ENCODE peak calls at places on chromosomes 12 and 14, in nine cellular contexts. P is endothelial cell of umbilical vein, E is HCT116, S is A549, H is heart left ventricle, X is breast epithelium, N is Peyer's patch, Q is IMR-90, C is esophagus squamous epithelium. R is an unnamed sample. For H3K4me1, the result is how much of the 10 kb centered on the place peaks cover.

GRCh38 chr14:24171422-24172260 is at the start of gene REC8:
- DNase-seq in H (peak), Q (no peak), C (no peak), S (no peak), P (peak), E (no peak), X (no peak), N (peak), R (peak)

GRCh38 chr14:67510836-67511235 is 22.3 kb upstream of the PLEKHH1 start:
- DNase-seq in Q (no peak), E (no peak), H (no peak), X (no peak), S (no peak), N (no peak), C (no peak), P (no peak), R (peak)

GRCh38 chr12:77979597-77980250 is 149.0 kb downstream of the NAV3 start:
- DNase-seq in X (no peak), S (no peak), N (no peak), E (no peak), P (no peak), Q (peak), H (no peak), C (no peak), R (no peak)

GRCh38 chr14:54256156-54256555 is 140.7 kb upstream of the CDKN3 start:
- DNase-seq in N (no peak), S (no peak), P (no peak), E (no peak), C (no peak), X (no peak), H (no peak), Q (no peak), R (no peak)

GRCh38 chr12:108907861-108908302 is 28.0 kb downstream of the DAO start:
- DNase-seq in C (no peak), X (no peak), E (no peak), P (no peak), H (peak), N (no peak), S (peak), Q (no peak), R (peak)

GRCh38 chr12:98741615-98742265 is 96.7 kb downstream of the APAF1 start:
- DNase-seq in C (no peak), S (no peak), E (no peak), N (no peak), Q (peak), P (no peak), H (no peak), X (no peak), R (no peak)

GRCh38 chr12:27549231-27549800 is 25.3 kb downstream of the PPFIBP1 start:
- DNase-seq in X (no peak), P (peak), C (no peak), N (no peak), E (peak), H (no peak), Q (peak), S (peak), R (no peak)

GRCh38 chr14:104879201-104879982 is 14.3 kb downstream of the CEP170B start:
- DNase-seq in S (no peak), X (no peak), P (no peak), N (no peak), H (no peak), Q (no peak), C (no peak), E (no peak), R (no peak)

GRCh38 chr12:89073027-89073398 is 279.3 kb downstream of the DUSP6 start:
- DNase-seq in Q (peak), X (no peak), E (no peak), C (no peak), P (peak), N (no peak), H (no peak), S (no peak), R (no peak)

GRCh38 chr12:126883737-126884136 is 1383.2 kb upstream of the TMEM132C start:
- DNase-seq in N (no peak), C (no peak), S (no peak), H (peak), P (no peak), Q (no peak), X (no peak), E (no peak), R (no peak)

GRCh38 chr14:52703225-52703624 is 3.8 kb upstream of the PSMC6 start:
- DNase-seq in N (no peak), X (no peak), E (no peak), H (no peak), C (no peak), P (peak), Q (peak), S (no peak), R (peak)

GRCh38 chr12:42798811-42799438 is 209.4 kb upstream of the PRICKLE1 start:
- DNase-seq in C (no peak), X (no peak), S (no peak), N (no peak), P (no peak), Q (peak), E (no peak), H (no peak), R (no peak)

GRCh38 chr12:122865268-122866231 is 30.3 kb downstream of the HIP1R start:
- DNase-seq in C (no peak), H (peak), Q (no peak), E (peak), S (peak), P (peak), N (peak), X (peak), R (no peak)

GRCh38 chr12:79834712-79835376 is 100.1 kb downstream of the PPP1R12A start:
- DNase-seq in S (no peak), Q (no peak), H (no peak), X (no peak), P (no peak), N (no peak), E (no peak), C (no peak), R (no peak)

GRCh38 chr14:74257988-74258704 is 18.9 kb downstream of the VSX2 start:
- DNase-seq in E (no peak), X (no peak), S (no peak), C (no peak), Q (no peak), N (no peak), P (no peak), H (no peak), R (no peak)
- TF ChIP-seq CTCF in E (no peak), X (no peak), S (no peak), C (no peak), Q (no peak), N (no peak), P (no peak), H (no peak), R (no peak)

DNA sequence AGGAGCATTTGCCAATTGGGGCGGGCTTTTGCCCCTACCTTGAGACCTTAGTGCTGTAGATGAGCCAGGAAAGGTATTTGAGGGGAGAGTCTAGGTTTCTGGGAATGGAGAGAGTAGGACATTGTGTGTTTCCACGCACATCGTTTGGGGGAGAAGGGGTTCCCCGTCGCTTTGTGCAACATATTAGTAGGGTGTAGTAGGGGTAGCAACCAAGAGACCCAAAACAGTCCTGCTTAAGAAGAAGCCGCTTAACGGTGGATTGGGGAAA is 696 bp upstream of the PTGES3 start:
- DNase-seq in E (no peak), C (no peak), H (no peak), N (no peak), P (no peak), Q (no peak), S (peak), X (no peak), R (no peak)
- H3K4me1 ChIP-seq in E (under half), C (under half), H (under half), N (under half), P (under half), Q (under half), S (under half), X (under half), R (under half)

GRCh38 chr12:43899574-43899973 is 63.7 kb downstream of the TMEM117 start:
- DNase-seq in S (no peak), H (no peak), N (no peak), P (no peak), E (no peak), C (no peak), X (no peak), Q (no peak), R (no peak)
- TF ChIP-seq POLR2A in S (no peak), H (no peak), N (no peak), P (no peak), E (no peak), C (no peak), X (no peak), Q (no peak), R (no peak)

GRCh38 chr14:77610553-77610952 is 5.9 kb downstream of the SPTLC2 start:
- DNase-seq in C (no peak), Q (no peak), S (no peak), X (no peak), P (no peak), N (no peak), H (no peak), E (no peak), R (no peak)

GRCh38 chr14:77612011-77612620 is 4.3 kb downstream of the SPTLC2 start:
- DNase-seq in S (no peak), N (no peak), X (no peak), E (no peak), Q (peak), C (no peak), H (no peak), P (peak), R (no peak)

GRCh38 chr14:77607741-77608302 is 8.6 kb downstream of the SPTLC2 start:
- DNase-seq in S (no peak), C (no peak), N (no peak), E (no peak), X (no peak), P (peak), Q (no peak), H (no peak), R (peak)

GRCh38 chr14:77613207-77613606 is 3.2 kb downstream of the SPTLC2 start:
- DNase-seq in C (no peak), Q (no peak), X (no peak), S (no peak), N (no peak), E (no peak), P (peak), H (no peak), R (no peak)

DNA sequence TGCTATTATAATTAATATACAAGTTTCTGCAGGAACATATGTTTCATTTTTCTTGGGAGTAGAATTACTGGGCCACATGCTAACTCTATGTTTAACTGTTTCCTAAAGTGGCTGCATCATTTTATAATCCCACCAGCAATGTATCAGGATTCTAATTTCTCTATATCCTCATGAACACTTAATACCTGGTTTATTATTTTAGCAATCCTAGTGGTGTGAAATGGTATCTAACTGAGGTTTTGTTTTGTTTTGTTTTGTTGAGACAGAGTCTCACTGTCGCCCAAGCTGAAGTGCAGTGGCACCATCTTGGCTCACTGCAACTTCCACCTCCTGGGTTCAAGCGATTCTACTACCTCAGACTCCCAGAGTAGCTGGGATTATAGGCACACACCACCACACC is 6.5 kb downstream of the SPTLC2 start:
- DNase-seq in S (no peak), H (no peak), Q (no peak), X (no peak), E (no peak), N (no peak), C (no peak), P (no peak), R (no peak)
- TF ChIP-seq CTCF in S (no peak), H (no peak), Q (no peak), X (no peak), E (peak), N (no peak), C (no peak), P (no peak), R (no peak)

DNA sequence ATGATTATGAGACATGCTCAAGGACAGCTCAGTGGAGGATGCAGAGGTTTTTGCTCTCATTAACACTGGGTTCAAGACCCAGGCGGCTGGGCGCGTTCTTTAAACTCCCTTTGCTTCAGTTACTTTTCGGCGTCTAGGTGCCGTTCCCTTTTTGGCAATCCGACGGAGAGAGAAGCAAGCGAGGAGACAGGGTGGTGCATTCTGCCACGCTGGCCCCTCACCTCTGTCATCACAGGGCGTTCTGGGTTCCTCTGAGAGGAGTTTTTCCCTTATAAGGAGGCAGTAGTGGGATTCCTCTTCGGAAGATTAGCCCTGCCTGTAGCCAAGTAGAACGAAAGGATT is 9.0 kb upstream of the NEMF start:
- DNase-seq in C (no peak), Q (peak), H (peak), S (peak), N (peak), X (peak), E (no peak), P (no peak), R (peak)
- H3K4me1 ChIP-seq in C (half or more), Q (under half), H (under half), S (under half), N (under half), X (under half), E (under half), P (under half), R (under half)

GRCh38 chr12:40298341-40298740 is 73.5 kb downstream of the LRRK2 start:
- DNase-seq in P (no peak), N (no peak), H (no peak), X (no peak), E (no peak), Q (no peak), C (no peak), S (no peak), R (no peak)
- TF ChIP-seq POLR2A in P (no peak), N (no peak), H (no peak), X (no peak), E (no peak), Q (no peak), C (no peak), S (no peak), R (no peak)

DNA sequence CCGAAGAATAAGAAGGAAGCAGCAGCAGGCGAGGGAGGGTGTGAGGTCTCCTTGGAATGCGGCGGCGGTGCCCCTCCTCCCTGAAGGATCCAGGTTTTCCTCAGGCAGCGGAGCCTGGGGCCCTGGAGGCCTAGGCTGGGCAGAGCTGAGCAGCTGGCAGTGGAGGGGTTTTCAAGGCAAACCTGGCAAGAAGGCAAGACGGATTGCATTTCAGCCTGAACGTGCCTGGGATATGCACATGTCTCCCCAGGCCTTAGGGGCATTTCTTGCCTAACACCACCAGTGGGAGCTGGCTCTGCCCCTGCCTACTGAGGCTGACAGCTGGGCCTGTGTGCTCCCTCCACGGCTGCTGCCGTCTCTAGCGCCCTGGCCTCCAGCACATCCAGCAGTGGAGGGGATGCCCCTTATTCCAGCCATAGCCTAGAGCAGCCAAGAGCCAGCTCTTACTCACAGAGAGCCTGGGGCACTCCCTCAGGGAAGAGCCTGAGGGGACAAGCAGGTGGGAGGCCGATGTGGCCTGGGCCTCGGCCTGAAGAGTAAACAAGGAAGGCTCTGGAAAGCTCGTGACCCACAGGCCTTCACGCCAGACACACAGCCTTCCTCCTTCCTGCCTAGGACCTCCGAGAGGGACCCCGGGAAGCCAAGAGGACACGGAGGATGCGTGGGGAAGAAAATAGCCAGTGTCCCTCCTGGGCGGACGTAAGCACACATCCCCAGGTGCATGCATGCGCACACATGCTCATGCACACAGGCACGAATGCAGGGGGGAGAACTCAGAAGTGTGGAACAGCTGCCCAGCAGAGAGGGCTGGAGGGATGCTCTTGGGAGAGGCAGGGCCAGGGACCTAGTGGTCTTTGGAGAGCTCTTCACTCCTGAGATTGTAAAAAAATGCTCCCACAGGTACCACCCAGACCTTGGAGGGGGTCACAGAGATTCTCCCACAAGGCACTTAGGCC is 23.0 kb upstream of the EIF2B2 start:
- DNase-seq in C (no peak), H (peak), P (peak), N (no peak), S (no peak), Q (peak), X (no peak), E (no peak), R (no peak)
- TF ChIP-seq CTCF in C (no peak), H (no peak), P (peak), N (no peak), S (no peak), Q (no peak), X (no peak), E (no peak), R (no peak)

R was measured in adrenal gland.